ENCODE peak calls at places on chromosomes 3 and 15, in ten cellular contexts. F, B, D, C, H, Q, E, M, N and V are unnamed samples.

GRCh38 chr3:159616234-159616825 is 372.3 kb upstream of the IL12A start:
- DNase-seq in H (peak), F (no peak), Q (peak), M (peak), E (no peak), B (peak), N (peak), C (no peak), D (no peak), V (peak)

GRCh38 chr15:65377105-65377975 is 462 bp downstream of the IGDCC3 start:
- DNase-seq in Q (peak), B (peak), D (peak), E (no peak), H (peak), F (no peak), M (no peak), N (peak), C (peak), V (no peak)

GRCh38 chr3:184248454-184249411 is at the start of gene ALG3:
- DNase-seq in Q (peak), E (peak), H (peak), B (peak), F (peak), C (peak), D (peak), N (peak), M (peak), V (peak)

GRCh38 chr3:192727032-192727847 is at the start of gene FGF12:
- DNase-seq in D (peak), M (peak), Q (peak), B (peak), F (no peak), C (peak), H (peak), N (peak), E (peak), V (no peak)

GRCh38 chr3:50550079-50550736 is 17.3 kb downstream of the C3orf18 start:
- DNase-seq in Q (peak), E (no peak), D (peak), B (peak), H (peak), F (peak), M (peak), C (peak), N (peak), V (peak)

GRCh38 chr3:177810162-177810623 is 612.9 kb upstream of the TBL1XR1 start:
- DNase-seq in M (no peak), H (peak), B (peak), F (no peak), Q (peak), E (no peak), C (no peak), D (no peak), N (no peak), V (peak)

GRCh38 chr3:31157028-31157694 is 262.7 kb upstream of the GADL1 start:
- DNase-seq in D (no peak), E (no peak), B (no peak), N (no peak), Q (no peak), H (no peak), F (no peak), M (no peak), C (no peak), V (no peak)

GRCh38 chr15:68994149-68994548 is 20.3 kb upstream of the NOX5 start:
- DNase-seq in C (no peak), D (no peak), B (peak), N (no peak), E (no peak), M (no peak), F (no peak), H (peak), Q (peak), V (peak)

GRCh38 chr3:34256021-34256420 is 457.6 kb downstream of the PDCD6IP start:
- DNase-seq in M (no peak), H (no peak), E (no peak), D (no peak), F (no peak), Q (no peak), B (no peak), N (no peak), C (no peak), V (no peak)

GRCh38 chr3:112096176-112096575 is 10.0 kb downstream of the C3orf52 start:
- DNase-seq in D (no peak), F (no peak), B (no peak), C (no peak), M (no peak), E (no peak), H (peak), N (no peak), Q (no peak), V (peak)

GRCh38 chr3:196941846-196942225 is 492 bp downstream of the NCBP2 start:
- DNase-seq in N (peak), F (peak), C (peak), M (peak), Q (no peak), H (no peak), D (no peak), B (peak), E (no peak), V (no peak)

GRCh38 chr3:69172058-69172457 is 49.7 kb upstream of the LMOD3 start:
- DNase-seq in H (no peak), B (no peak), C (no peak), E (no peak), Q (no peak), D (no peak), N (no peak), F (no peak), M (no peak), V (no peak)

GRCh38 chr15:57878573-57878972 is 172.1 kb downstream of the POLR2M start:
- DNase-seq in H (no peak), E (no peak), Q (no peak), B (no peak), N (no peak), F (no peak), M (no peak), C (no peak), D (no peak), V (peak)

GRCh38 chr3:119898478-119899177 is 116.7 kb downstream of the NR1I2 start:
- DNase-seq in M (no peak), C (no peak), D (no peak), H (no peak), Q (no peak), B (no peak), F (no peak), E (no peak), N (no peak), V (peak)

GRCh38 chr15:38389924-38390542 is 63.9 kb upstream of the FAM98B start:
- DNase-seq in H (peak), C (peak), N (peak), F (peak), M (peak), Q (peak), B (peak), E (peak), D (peak), V (peak)

GRCh38 chr15:75228787-75229186 is 27.1 kb downstream of the C15orf39 start:
- DNase-seq in B (no peak), D (no peak), C (no peak), M (no peak), Q (no peak), H (no peak), F (no peak), N (no peak), E (no peak), V (no peak)

GRCh38 chr15:92638291-92638708 is 17.3 kb downstream of the FAM174B start:
- DNase-seq in Q (peak), H (no peak), E (no peak), N (no peak), D (no peak), F (no peak), B (no peak), C (no peak), M (peak), V (no peak)

GRCh38 chr15:84604804-84605203 is 4.0 kb downstream of the ZSCAN2 start:
- DNase-seq in F (no peak), E (no peak), Q (no peak), N (no peak), D (no peak), C (no peak), M (no peak), B (no peak), H (no peak), V (no peak)

GRCh38 chr3:33318709-33319380 is 41.6 kb downstream of the FBXL2 start:
- DNase-seq in D (no peak), F (no peak), H (peak), M (no peak), Q (peak), C (no peak), N (no peak), E (no peak), B (no peak), V (no peak)

GRCh38 chr15:81901323-81901722 is 144.5 kb downstream of the MEX3B start:
- DNase-seq in Q (no peak), E (no peak), B (no peak), H (no peak), C (no peak), N (no peak), F (no peak), D (no peak), M (no peak), V (no peak)

GRCh38 chr3:10090181-10090580 is 17.9 kb downstream of the FANCD2OS start:
- DNase-seq in Q (no peak), E (no peak), H (no peak), N (no peak), F (no peak), D (no peak), C (no peak), B (no peak), M (no peak), V (no peak)

GRCh38 chr15:51076898-51077564 is 17.7 kb downstream of the TNFAIP8L3 start:
- DNase-seq in F (peak), D (peak), B (peak), H (peak), C (no peak), M (peak), Q (peak), E (peak), N (no peak), V (no peak)

GRCh38 chr15:35673093-35673573 is 127.2 kb upstream of the DPH6 start:
- DNase-seq in F (no peak), M (no peak), C (no peak), Q (no peak), D (no peak), N (no peak), E (no peak), H (no peak), B (no peak), V (no peak)

GRCh38 chr3:144968951-144969350 is 997.3 kb downstream of the DIPK2A start:
- DNase-seq in F (no peak), M (no peak), D (no peak), Q (no peak), E (no peak), N (no peak), B (no peak), C (no peak), H (no peak), V (no peak)

GRCh38 chr3:42556089-42556632 is 25.6 kb downstream of the SEC22C start:
- DNase-seq in M (no peak), N (no peak), Q (no peak), B (no peak), D (no peak), F (no peak), E (no peak), C (no peak), H (no peak), V (no peak)

GRCh38 chr3:15042936-15043335 is 22.2 kb downstream of the MRPS25 start:
- DNase-seq in N (no peak), D (no peak), E (no peak), Q (peak), M (no peak), H (peak), B (peak), C (no peak), F (no peak), V (no peak)

GRCh38 chr3:5479229-5479799 is 291.8 kb downstream of the EDEM1 start:
- DNase-seq in E (no peak), N (no peak), C (no peak), D (no peak), Q (no peak), M (no peak), F (no peak), B (no peak), H (peak), V (no peak)

DNA sequence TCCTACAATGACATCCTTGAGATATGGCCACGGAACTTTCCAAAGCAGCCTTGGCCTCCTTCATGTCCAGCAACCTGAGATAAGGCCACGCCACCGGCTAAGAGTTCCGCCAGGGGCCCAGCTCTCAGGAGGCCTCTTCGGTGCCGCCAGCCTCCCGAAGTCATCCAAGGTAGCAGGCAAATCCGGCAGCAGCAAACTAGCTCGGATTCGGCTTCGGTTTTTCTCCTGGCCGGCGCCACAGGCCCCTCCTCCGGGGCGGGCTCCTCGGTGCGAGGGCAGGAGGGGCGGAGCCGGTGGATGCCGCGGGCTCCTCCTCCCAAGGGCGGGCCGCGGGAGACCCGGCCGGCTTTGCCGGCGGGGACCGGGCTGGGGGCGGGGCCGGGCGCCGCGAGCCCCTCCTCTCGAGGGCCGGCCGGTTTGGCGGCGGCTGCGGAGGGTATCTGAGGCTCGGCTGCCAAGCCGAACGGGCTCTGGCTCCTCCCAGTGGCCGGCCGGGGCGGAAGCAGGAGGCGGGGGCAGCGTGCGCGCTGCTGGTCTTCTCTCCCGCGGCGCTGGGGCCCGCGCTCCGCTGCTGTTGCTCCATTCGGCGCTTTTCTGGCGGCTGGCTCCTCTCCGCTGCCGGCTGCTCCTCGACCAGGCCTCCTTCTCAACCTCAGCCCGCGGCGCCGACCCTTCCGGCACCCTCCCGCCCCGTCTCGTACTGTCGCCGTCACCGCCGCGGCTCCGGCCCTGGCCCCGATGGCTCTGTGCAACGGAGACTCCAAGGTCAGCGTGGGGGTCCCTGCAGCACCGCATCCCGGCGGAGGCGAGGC is at the start of gene GMPS:
- DNase-seq in D (peak), Q (peak), B (peak), F (peak), H (peak), N (peak), E (peak), C (peak), M (peak), V (peak)
- TF ChIP-seq CTCF in D (peak), Q (peak), B (peak), F (peak), H (peak), N (no peak), E (peak), C (peak), M (peak), V (peak)

GRCh38 chr3:39727415-39727814 is 82.0 kb upstream of the MYRIP start:
- DNase-seq in B (peak), E (no peak), Q (no peak), C (no peak), N (no peak), D (no peak), M (no peak), H (no peak), F (no peak), V (no peak)

GRCh38 chr3:39721076-39721475 is 88.3 kb upstream of the MYRIP start:
- DNase-seq in H (peak), B (no peak), M (no peak), D (no peak), F (no peak), N (no peak), Q (no peak), E (no peak), C (no peak), V (no peak)

GRCh38 chr3:39718674-39719595 is 90.5 kb upstream of the MYRIP start:
- DNase-seq in N (no peak), B (peak), M (no peak), Q (peak), E (no peak), H (peak), F (no peak), D (no peak), C (no peak), V (peak)

GRCh38 chr3:39725321-39725720 is 84.1 kb upstream of the MYRIP start:
- DNase-seq in F (no peak), H (no peak), B (no peak), M (no peak), Q (no peak), N (no peak), C (no peak), E (no peak), D (no peak), V (no peak)

DNA sequence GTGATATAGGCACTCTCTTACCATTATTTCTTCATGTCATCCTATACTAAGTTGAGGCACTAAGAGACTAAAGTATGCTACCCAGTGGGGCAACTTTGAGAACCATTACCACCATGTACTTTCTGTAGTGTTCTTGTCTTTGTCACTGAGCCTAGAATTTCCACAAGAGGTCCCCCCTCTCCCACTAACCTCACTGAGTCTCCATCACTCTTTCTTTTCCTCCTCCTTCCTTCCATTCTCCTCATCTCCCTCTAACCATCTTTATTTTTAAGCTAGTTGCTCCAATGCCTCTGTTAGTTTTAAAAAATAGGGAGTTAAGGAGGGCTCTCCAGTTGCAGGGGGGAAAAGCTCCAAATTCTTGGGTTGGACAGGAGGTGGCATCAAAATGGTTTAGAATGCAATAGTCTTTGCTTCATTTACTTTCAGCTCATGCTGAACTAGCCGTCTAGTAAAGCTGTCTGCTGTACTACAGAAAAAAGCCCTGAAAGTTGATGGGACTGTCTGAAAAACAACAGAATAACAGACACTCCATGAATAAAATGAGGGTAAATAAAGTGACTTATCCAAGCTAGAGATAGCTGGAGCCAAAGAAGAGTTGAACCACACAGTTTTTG is 85.1 kb upstream of the MYRIP start:
- DNase-seq in C (no peak), H (peak), Q (no peak), M (no peak), B (peak), N (no peak), E (no peak), D (no peak), F (no peak), V (no peak)
- TF ChIP-seq CTCF in C (no peak), H (peak), Q (peak), M (no peak), B (peak), N (no peak), E (peak), D (peak), F (peak), V (peak)

GRCh38 chr3:129594907-129595390 is 11.5 kb downstream of the PLXND1 start:
- DNase-seq in M (no peak), Q (no peak), H (no peak), E (no peak), D (peak), B (no peak), F (no peak), C (no peak), N (no peak), V (no peak)

GRCh38 chr3:129591932-129592331 is 14.5 kb downstream of the PLXND1 start:
- DNase-seq in C (no peak), F (no peak), D (no peak), Q (no peak), M (no peak), E (no peak), H (no peak), B (no peak), N (no peak), V (no peak)

GRCh38 chr3:129593595-129594339 is 12.7 kb downstream of the PLXND1 start:
- DNase-seq in B (no peak), D (peak), Q (no peak), H (no peak), M (peak), F (no peak), N (peak), C (no peak), E (peak), V (no peak)

GRCh38 chr3:129592362-129593150 is 13.9 kb downstream of the PLXND1 start:
- DNase-seq in F (peak), H (peak), E (peak), B (peak), N (peak), C (peak), D (peak), Q (no peak), M (peak), V (no peak)

GRCh38 chr3:129593230-129593594 is 13.3 kb downstream of the PLXND1 start:
- DNase-seq in Q (no peak), E (no peak), N (peak), H (no peak), C (no peak), B (no peak), F (no peak), M (no peak), D (peak), V (no peak)
- TF ChIP-seq CTCF in Q (peak), E (no peak), N (no peak), H (no peak), C (peak), B (no peak), F (no peak), M (no peak), D (no peak), V (no peak)

GRCh38 chr3:41092791-41093190 is 106.5 kb upstream of the CTNNB1 start:
- DNase-seq in B (no peak), F (no peak), E (no peak), C (no peak), N (no peak), D (no peak), Q (no peak), H (no peak), M (no peak), V (no peak)

GRCh38 chr3:41094351-41094750 is 105.0 kb upstream of the CTNNB1 start:
- DNase-seq in F (no peak), E (no peak), M (no peak), B (no peak), C (no peak), Q (no peak), N (no peak), H (no peak), D (no peak), V (no peak)

GRCh38 chr3:41097896-41098496 is 101.3 kb upstream of the CTNNB1 start:
- DNase-seq in N (no peak), D (no peak), M (no peak), C (no peak), E (no peak), H (no peak), Q (no peak), F (no peak), B (no peak), V (no peak)

GRCh38 chr3:41093476-41093875 is 105.8 kb upstream of the CTNNB1 start:
- DNase-seq in N (no peak), C (no peak), D (no peak), B (no peak), E (no peak), Q (no peak), F (no peak), H (no peak), M (no peak), V (no peak)

GRCh38 chr3:41095702-41096101 is 103.6 kb upstream of the CTNNB1 start:
- DNase-seq in Q (no peak), C (no peak), D (no peak), B (no peak), F (no peak), N (no peak), H (no peak), M (no peak), E (no peak), V (no peak)
- TF ChIP-seq CTCF in Q (peak), C (no peak), D (no peak), B (no peak), F (no peak), N (no peak), H (no peak), M (no peak), E (peak), V (no peak)

GRCh38 chr3:188661801-188662200 is 507.8 kb downstream of the LPP start:
- DNase-seq in C (no peak), D (no peak), B (no peak), N (no peak), E (no peak), Q (no peak), H (no peak), F (no peak), M (no peak), V (no peak)

GRCh38 chr3:188662214-188662613 is 508.3 kb downstream of the LPP start:
- DNase-seq in E (no peak), H (no peak), M (no peak), N (no peak), C (no peak), F (no peak), D (no peak), Q (no peak), B (no peak), V (no peak)

GRCh38 chr3:188659444-188660100 is 505.6 kb downstream of the LPP start:
- DNase-seq in N (no peak), D (no peak), H (peak), Q (no peak), F (no peak), C (no peak), M (no peak), E (no peak), B (peak), V (no peak)

GRCh38 chr3:188663839-188664238 is 507.9 kb upstream of the TPRG1 start:
- DNase-seq in M (no peak), C (no peak), E (no peak), F (no peak), Q (no peak), B (no peak), N (no peak), D (no peak), H (no peak), V (no peak)

GRCh38 chr3:188664795-188665194 is 507.0 kb upstream of the TPRG1 start:
- DNase-seq in N (no peak), Q (no peak), D (no peak), F (no peak), C (no peak), M (no peak), H (no peak), E (no peak), B (peak), V (peak)
- TF ChIP-seq CTCF in N (no peak), Q (peak), D (peak), F (no peak), C (peak), M (peak), H (no peak), E (peak), B (peak), V (peak)